ENCODE peak calls at places on chromosome 20, in nine cellular contexts. S is AG04450; G is HEK293T; W is Caki2; H is midbrain; R is activated CD8-positive, alpha-beta memory T cell treated with anti-CD3 and anti-CD28 coated beads, Interleukin-2, amount 10 ng/mL, durations not matched to agents 7 days and 5 days; E is progenitor cell of endocrine pancreas; Z is head of caudate nucleus; T is CD8-positive, alpha-beta T cell. F is an unnamed sample.
A peak's percentile ranks its signal among the peaks of the same experiment; 100 is the strongest.

GRCh38 chr20:21156266-21156665 is 30.4 kb downstream of the KIZ start:
- DNase-seq in R (no peak), G (no peak), Z (no peak), W (no peak), S (peak; percentile 34), E (no peak), T (no peak), H (no peak), F (peak; percentile 19)

GRCh38 chr20:31713312-31714049 is 9.2 kb downstream of the BCL2L1 start:
- DNase-seq in H (no peak), E (no peak), G (no peak), W (no peak), T (no peak), R (no peak), Z (no peak), S (peak; percentile 74), F (peak; percentile 75)

GRCh38 chr20:10447028-10447427 is 11.9 kb downstream of the SLX4IP start:
- DNase-seq in E (no peak), T (peak; percentile 65), W (peak; percentile 47), R (peak; percentile 84), G (peak; percentile 38), Z (no peak), S (peak; percentile 42), H (no peak), F (no peak)

GRCh38 chr20:4748847-4749246 is 27.1 kb downstream of the PRND start:
- DNase-seq in E (no peak), G (no peak), H (no peak), Z (no peak), S (no peak), R (no peak), W (no peak), T (no peak), F (no peak)

GRCh38 chr20:48761023-48761785 is 66.6 kb downstream of the PREX1 start:
- DNase-seq in R (peak; percentile 88), W (no peak), H (no peak), E (no peak), Z (no peak), T (peak; percentile 83), G (no peak), S (no peak), F (no peak)

GRCh38 chr20:60102665-60103210 is 144.5 kb downstream of the CDH26 start:
- DNase-seq in H (no peak), G (no peak), E (no peak), R (no peak), W (no peak), T (no peak), S (no peak), Z (no peak), F (no peak)

GRCh38 chr20:5774438-5774837 is 24.2 kb downstream of the SHLD1 start:
- DNase-seq in S (no peak), E (no peak), R (no peak), Z (no peak), G (no peak), W (no peak), T (no peak), H (no peak), F (no peak)

GRCh38 chr20:41145317-41145716 is 8.0 kb downstream of the PLCG1 start:
- DNase-seq in Z (no peak), H (no peak), W (no peak), T (no peak), R (no peak), E (no peak), G (no peak), S (no peak), F (no peak)

GRCh38 chr20:36400901-36401300 is 94.8 kb downstream of the DLGAP4 start:
- DNase-seq in S (no peak), E (no peak), R (no peak), T (no peak), G (no peak), H (no peak), Z (no peak), W (no peak), F (no peak)

GRCh38 chr20:20491110-20491783 is 123.3 kb downstream of the INSM1 start:
- DNase-seq in E (no peak), W (no peak), S (no peak), G (no peak), R (no peak), H (no peak), Z (no peak), T (no peak), F (peak; percentile 2)

GRCh38 chr20:47821481-47822100 is 36.3 kb upstream of the SULF2 start:
- DNase-seq in S (no peak), E (no peak), H (no peak), Z (no peak), R (no peak), W (peak; percentile 67), G (no peak), T (no peak), F (peak; percentile 72)

GRCh38 chr20:37471741-37472235 is 49.3 kb upstream of the NNAT start:
- DNase-seq in S (no peak), T (no peak), E (no peak), H (no peak), R (no peak), W (no peak), G (no peak), Z (peak; percentile 35), F (no peak)

GRCh38 chr20:3933126-3933684 is 44.0 kb downstream of the PANK2 start:
- DNase-seq in G (no peak), Z (no peak), E (no peak), H (no peak), R (no peak), T (no peak), S (no peak), W (no peak), F (no peak)

GRCh38 chr20:62557425-62557824 is 81.6 kb upstream of the GATA5 start:
- DNase-seq in R (no peak), T (no peak), E (no peak), S (no peak), W (peak; percentile 72), Z (no peak), G (no peak), H (no peak), F (no peak)

GRCh38 chr20:24472426-24472825 is 3.0 kb downstream of the SYNDIG1 start:
- DNase-seq in R (no peak), E (no peak), T (no peak), Z (no peak), G (no peak), H (no peak), S (no peak), W (no peak), F (no peak)

GRCh38 chr20:36770680-36771079 is 2.9 kb downstream of the DSN1 start:
- DNase-seq in H (no peak), E (no peak), Z (no peak), W (no peak), S (no peak), T (no peak), R (no peak), G (no peak), F (no peak)

GRCh38 chr20:5557123-5557522 is 193.1 kb upstream of the SHLD1 start:
- DNase-seq in R (peak; percentile 77), T (peak; percentile 61), S (no peak), G (peak; percentile 48), W (peak; percentile 56), H (peak; percentile 28), E (no peak), Z (peak; percentile 51), F (peak; percentile 45)

GRCh38 chr20:90651-91050 is 3.2 kb downstream of the DEFB125 start:
- DNase-seq in Z (no peak), H (no peak), T (no peak), R (no peak), G (no peak), W (peak; percentile 35), S (no peak), E (no peak), F (peak; percentile 72)

GRCh38 chr20:3115190-3116107 is 30.9 kb upstream of the AVP start:
- DNase-seq in S (peak; percentile 23), T (peak; percentile 61), W (peak; percentile 73), H (peak; percentile 14), G (peak; percentile 85), Z (peak; percentile 28), R (no peak), E (no peak), F (peak; percentile 33)

GRCh38 chr20:10297684-10298240 is 79.1 kb downstream of the SNAP25 start:
- DNase-seq in S (no peak), W (no peak), G (no peak), Z (no peak), T (no peak), H (no peak), R (no peak), E (no peak), F (no peak)

GRCh38 chr20:6802227-6802626 is 34.7 kb downstream of the BMP2 start:
- DNase-seq in E (no peak), W (no peak), R (no peak), T (no peak), G (no peak), S (no peak), Z (no peak), H (no peak), F (no peak)

F was measured in kidney glomerular epithelial cell.